ENCODE peak calls at places on chromosome 1, in ten cellular contexts. J is epithelial cell of esophagus, F is stomach, V is AG04450, B is endodermal cell, Q is SK-N-SH, Z is GM20000, S is gastrocnemius medialis, I is GM23338, C is MCF 10A. E is an unnamed sample.

GRCh38 chr1:112034277-112034676 is 44.8 kb upstream of the KCND3 start:
- DNase-seq in V (no peak), S (no peak), Q (no peak), J (peak; percentile 33), Z (no peak), I (no peak), F (no peak), B (no peak), C (no peak), E (no peak)

GRCh38 chr1:214439352-214440119 is 111.9 kb downstream of the PTPN14 start:
- DNase-seq in C (peak; percentile 100), Q (no peak), V (peak; percentile 76), J (peak; percentile 100), S (peak; percentile 86), B (peak; percentile 67), I (peak; percentile 59), Z (peak; percentile 42), F (peak; percentile 64), E (no peak)

GRCh38 chr1:198072177-198072576 is 84.6 kb upstream of the NEK7 start:
- DNase-seq in B (no peak), F (no peak), J (peak; percentile 13), S (no peak), I (peak; percentile 30), Q (no peak), C (peak; percentile 14), Z (no peak), V (no peak), E (no peak)

GRCh38 chr1:230282157-230282556 is 144.0 kb downstream of the PGBD5 start:
- DNase-seq in B (no peak), Z (no peak), F (peak; percentile 40), V (no peak), C (no peak), I (no peak), Q (peak; percentile 58), S (no peak), J (no peak), E (no peak)

GRCh38 chr1:53572802-53573148 is 113.6 kb downstream of the DMRTB1 start:
- DNase-seq in I (no peak), F (no peak), C (no peak), Q (no peak), S (no peak), J (peak; percentile 54), B (no peak), V (no peak), Z (no peak), E (no peak)

GRCh38 chr1:220157738-220158137 is 63.8 kb downstream of the IARS2 start:
- DNase-seq in F (no peak), J (no peak), V (no peak), I (no peak), Q (no peak), S (no peak), C (no peak), B (no peak), Z (no peak), E (no peak)

GRCh38 chr1:211588711-211589110 is 9.8 kb upstream of the SLC30A1 start:
- DNase-seq in Z (no peak), I (no peak), B (no peak), C (no peak), J (peak; percentile 65), F (no peak), Q (no peak), S (no peak), V (no peak), E (no peak)

GRCh38 chr1:213389061-213389581 is 338.1 kb downstream of the RPS6KC1 start:
- DNase-seq in J (no peak), B (no peak), Q (no peak), V (no peak), C (no peak), S (no peak), I (no peak), F (no peak), Z (no peak), E (no peak)

GRCh38 chr1:59173721-59174120 is 123.2 kb upstream of the FGGY start:
- DNase-seq in C (peak; percentile 63), F (no peak), Z (no peak), J (peak; percentile 65), Q (no peak), V (peak; percentile 55), I (no peak), B (no peak), S (no peak), E (no peak)

GRCh38 chr1:57839067-57839466 is 415.2 kb upstream of the DAB1 start:
- DNase-seq in F (no peak), Q (no peak), S (no peak), B (no peak), I (no peak), Z (no peak), J (no peak), C (no peak), V (no peak), E (no peak)

GRCh38 chr1:157105988-157106812 is 6.6 kb upstream of the ETV3L start:
- DNase-seq in V (peak; percentile 70), J (peak; percentile 83), C (peak; percentile 38), F (peak; percentile 41), S (no peak), Z (peak; percentile 84), I (no peak), B (no peak), Q (no peak), E (peak; percentile 15)

DNA sequence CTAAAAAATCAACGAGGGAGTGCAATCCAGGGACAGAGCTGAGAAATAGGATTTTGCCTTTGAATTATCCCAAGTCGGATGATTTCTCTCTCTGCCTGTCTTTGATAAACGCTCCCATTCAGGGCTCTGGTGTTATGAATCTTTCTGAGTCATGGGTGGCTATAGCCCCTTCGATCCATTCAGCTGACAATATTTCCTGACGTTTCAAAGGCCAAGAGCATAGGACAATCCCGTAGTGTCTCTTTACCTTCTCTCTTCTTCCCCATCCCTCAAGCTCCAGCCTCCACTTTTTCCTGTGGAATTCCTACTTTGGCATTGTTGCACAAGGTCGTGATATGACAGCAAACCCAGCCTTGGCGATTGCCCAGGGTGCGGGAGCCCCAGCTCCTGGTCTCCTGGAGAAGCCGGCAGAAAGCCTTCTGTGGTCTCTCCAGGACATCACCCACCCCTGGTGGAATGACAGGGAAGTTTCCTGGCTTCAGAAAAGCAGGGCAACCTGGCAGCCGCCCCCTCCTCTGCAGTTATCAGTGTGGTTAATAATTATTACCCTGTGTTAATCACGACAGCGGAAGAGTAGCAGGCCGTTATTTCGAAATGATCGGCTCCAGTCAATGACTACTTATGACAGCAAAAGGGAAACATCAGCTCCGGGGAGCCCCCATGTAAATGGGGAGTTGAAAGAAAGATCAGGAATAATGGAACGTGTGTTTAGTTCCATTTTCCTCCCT is 8.1 kb upstream of the PLXNA2 start:
- DNase-seq in Q (peak; percentile 67), Z (no peak), S (no peak), C (no peak), B (peak; percentile 87), J (no peak), I (peak; percentile 36), V (no peak), F (no peak), E (no peak)
- TF ChIP-seq CTCF in Q (peak; percentile 53), Z (no peak), S (no peak), C (no peak), B (peak; percentile 75), J (no peak), I (no peak), V (peak; percentile 47), F (no peak), E (peak; percentile 66)

DNA sequence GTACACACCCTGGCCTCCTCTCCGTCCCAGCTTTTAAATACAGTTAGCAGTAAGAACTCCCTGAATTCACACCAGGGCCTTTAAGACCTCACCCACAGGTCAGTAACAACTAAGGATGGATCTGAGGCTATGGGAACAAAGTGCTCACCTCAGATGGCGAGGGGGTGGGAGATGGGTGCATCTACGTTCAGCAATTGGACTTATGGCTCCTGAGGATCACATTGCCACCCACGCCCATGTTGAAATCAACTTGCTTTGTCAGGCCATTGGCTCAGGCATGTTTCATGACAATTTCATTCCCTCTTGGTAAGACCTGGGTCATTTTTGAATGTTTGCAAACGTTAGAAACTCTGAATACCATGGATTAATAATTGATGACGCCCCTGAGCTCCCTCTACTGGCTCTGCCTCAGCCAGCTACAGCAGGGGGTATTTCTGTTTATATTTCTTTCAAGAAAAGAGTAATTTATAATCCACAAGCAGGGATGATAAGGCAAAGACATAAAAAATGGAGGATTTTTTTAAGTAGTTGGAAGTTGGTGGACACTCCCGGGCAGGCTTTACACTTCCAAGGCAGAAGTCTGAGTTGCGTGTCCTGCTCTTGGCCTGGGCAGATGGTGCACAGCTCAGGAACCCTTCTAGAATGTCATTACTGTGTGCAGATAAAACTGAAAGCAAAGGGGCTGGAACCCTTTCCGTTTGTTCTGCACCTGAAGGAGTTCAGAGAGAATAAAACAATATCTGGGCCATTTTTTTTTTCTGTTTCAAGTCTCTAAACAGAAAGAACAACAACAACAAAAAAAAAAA is 13.7 kb upstream of the LBR start:
- DNase-seq in C (no peak), F (no peak), V (no peak), B (no peak), I (no peak), Z (no peak), Q (no peak), J (peak; percentile 38), S (no peak), E (no peak)
- TF ChIP-seq CTCF in C (no peak), F (no peak), V (peak; percentile 39), B (peak; percentile 46), I (peak; percentile 38), Z (peak; percentile 14), Q (peak; percentile 33), J (peak; percentile 18), S (no peak), E (no peak)

GRCh38 chr1:22976461-22977243 is 4.0 kb upstream of the LACTBL1 start:
- DNase-seq in S (peak; percentile 31), Z (peak; percentile 74), I (peak; percentile 94), Q (peak; percentile 82), C (peak; percentile 88), J (peak; percentile 89), B (peak; percentile 93), F (peak; percentile 61), V (peak; percentile 65), E (peak; percentile 74)
- TF ChIP-seq CTCF in S (peak; percentile 56), Z (peak; percentile 66), I (peak; percentile 91), Q (peak; percentile 88), C (peak; percentile 92), J (peak; percentile 90), B (peak; percentile 94), F (peak; percentile 61), V (peak; percentile 86), E (peak; percentile 79)

GRCh38 chr1:9689971-9690381 is 38.4 kb downstream of the PIK3CD start:
- DNase-seq in C (no peak), V (no peak), J (peak; percentile 37), I (peak; percentile 80), Z (no peak), Q (peak; percentile 45), B (peak; percentile 85), F (peak; percentile 30), S (no peak), E (no peak)

GRCh38 chr1:9690440-9691107 is 39.0 kb downstream of the PIK3CD start:
- DNase-seq in C (no peak), Q (no peak), S (no peak), F (no peak), J (no peak), B (peak; percentile 65), I (peak; percentile 43), V (no peak), Z (no peak), E (no peak)

GRCh38 chr1:9689011-9689706 is 37.6 kb downstream of the PIK3CD start:
- DNase-seq in Q (peak; percentile 94), V (no peak), S (peak; percentile 49), Z (peak; percentile 96), J (peak; percentile 80), I (peak; percentile 94), F (peak; percentile 90), C (peak; percentile 71), B (peak; percentile 97), E (no peak)

GRCh38 chr1:9691108-9691445 is 39.5 kb downstream of the PIK3CD start:
- DNase-seq in V (no peak), C (no peak), J (no peak), B (no peak), Q (no peak), S (no peak), Z (no peak), I (no peak), F (no peak), E (no peak)

GRCh38 chr1:9691726-9692125 is 40.2 kb downstream of the PIK3CD start:
- DNase-seq in I (no peak), S (no peak), F (no peak), C (no peak), B (no peak), Q (no peak), J (no peak), V (no peak), Z (no peak), E (no peak)
- TF ChIP-seq CTCF in I (no peak), S (no peak), F (no peak), C (no peak), B (peak; percentile 29), Q (peak; percentile 22), J (no peak), V (no peak), Z (no peak), E (no peak)

E was measured in AG09319.